ENCODE peak calls at places on chromosomes 7 and 10, in nine cellular contexts. F is HEK293T, I is nephron progenitor cell, G is HT1080, K is tibial artery, J is activated T-helper 1 cell treated with Interleukin-2 at 50 U/mL for 16 hours, E is HuH-7, P is foreskin fibroblast, L is left ventricle myocardium inferior. M is an unnamed sample.

GRCh38 chr10:115129752-115130151 is 36.6 kb downstream of the ATRNL1 start:
- DNase-seq in P (peak; percentile 54), K (no peak), L (no peak), I (no peak), J (no peak), E (no peak), F (no peak), G (peak; percentile 6), M (peak; percentile 56)

GRCh38 chr7:39083781-39084180 is 106.1 kb downstream of the POU6F2 start:
- DNase-seq in K (no peak), G (no peak), I (no peak), F (no peak), E (no peak), J (no peak), L (no peak), P (no peak), M (no peak)

GRCh38 chr10:46550076-46550790 is 6.2 kb downstream of the GPRIN2 start:
- DNase-seq in L (peak; percentile 17), E (no peak), J (no peak), F (no peak), I (peak; percentile 4), G (no peak), P (no peak), K (peak; percentile 17), M (no peak)

GRCh38 chr10:30775779-30776591 is 146.4 kb upstream of the LYZL2 start:
- DNase-seq in F (no peak), P (peak; percentile 96), E (no peak), G (no peak), L (peak; percentile 44), J (no peak), K (no peak), I (no peak), M (peak; percentile 90)

GRCh38 chr10:88245974-88246511 is 337.1 kb downstream of the RNLS start:
- DNase-seq in F (peak; percentile 43), G (no peak), I (no peak), P (peak; percentile 84), L (no peak), E (no peak), J (no peak), K (no peak), M (peak; percentile 49)

GRCh38 chr10:100847440-100847839 is 65.3 kb upstream of the SLF2 start:
- DNase-seq in I (no peak), G (peak; percentile 66), E (no peak), P (no peak), F (no peak), L (no peak), J (no peak), K (no peak), M (peak; percentile 32)

GRCh38 chr7:42235734-42236133 is 1.3 kb downstream of the GLI3 start:
- DNase-seq in J (no peak), F (no peak), L (no peak), K (no peak), G (no peak), E (no peak), I (no peak), P (peak; percentile 37), M (peak; percentile 18)

GRCh38 chr10:43448742-43449141 is 11.8 kb downstream of the ZNF487 start:
- DNase-seq in G (no peak), I (no peak), K (no peak), J (no peak), P (no peak), L (no peak), F (no peak), E (no peak), M (no peak)

GRCh38 chr7:79461660-79462059 is 8.2 kb upstream of the MAGI2 start:
- DNase-seq in K (no peak), F (no peak), G (peak; percentile 78), J (no peak), I (no peak), E (peak; percentile 9), L (no peak), P (peak; percentile 79), M (peak; percentile 66)

GRCh38 chr10:116674901-116675423 is 54.2 kb downstream of the PNLIPRP2 start:
- DNase-seq in J (no peak), G (no peak), I (no peak), E (no peak), L (no peak), F (no peak), P (no peak), K (no peak), M (no peak)

GRCh38 chr10:65496541-65496940 is 1429.3 kb upstream of the LRRTM3 start:
- DNase-seq in I (no peak), E (no peak), L (no peak), K (no peak), J (no peak), P (no peak), F (no peak), G (no peak), M (no peak)

GRCh38 chr10:18523858-18524257 is 127.5 kb downstream of the NSUN6 start:
- DNase-seq in E (no peak), K (no peak), P (no peak), L (no peak), I (no peak), G (no peak), J (no peak), F (no peak), M (no peak)

GRCh38 chr10:124025638-124026336 is 67.6 kb downstream of the CHST15 start:
- DNase-seq in F (peak; percentile 33), I (no peak), E (peak; percentile 58), K (no peak), P (peak; percentile 57), L (no peak), J (no peak), G (peak; percentile 46), M (peak; percentile 19)

GRCh38 chr10:95035343-95036283 is 33.7 kb downstream of the CYP2C8 start:
- DNase-seq in G (no peak), I (no peak), K (no peak), E (no peak), J (no peak), L (no peak), P (no peak), F (no peak), M (no peak)

GRCh38 chr10:48506147-48506917 is 98.5 kb downstream of the ARHGAP22 start:
- DNase-seq in J (no peak), K (no peak), G (peak; percentile 44), F (peak; percentile 28), I (no peak), E (peak; percentile 74), P (peak; percentile 29), L (no peak), M (peak; percentile 43)

GRCh38 chr7:140212100-140212881 is 35.5 kb upstream of the KDM7A start:
- DNase-seq in L (no peak), J (no peak), E (no peak), P (peak; percentile 21), I (no peak), G (peak; percentile 85), K (no peak), F (no peak), M (no peak)

GRCh38 chr7:90603346-90603745 is 7.2 kb downstream of the CDK14 start:
- DNase-seq in F (no peak), E (no peak), L (no peak), P (no peak), I (no peak), G (no peak), J (no peak), K (no peak), M (no peak)

GRCh38 chr10:13759167-13759566 is 172.4 kb downstream of the PRPF18 start:
- DNase-seq in K (no peak), J (no peak), I (peak; percentile 69), P (no peak), G (no peak), F (no peak), L (no peak), E (no peak), M (no peak)

GRCh38 chr7:33841658-33842057 is 63.7 kb upstream of the BMPER start:
- DNase-seq in E (no peak), P (peak; percentile 63), L (no peak), F (no peak), I (no peak), J (no peak), G (no peak), K (peak; percentile 55), M (peak; percentile 29)

GRCh38 chr7:99789441-99790070 is 5.6 kb upstream of the CYP3A4 start:
- DNase-seq in E (no peak), G (no peak), J (no peak), F (no peak), L (no peak), P (peak; percentile 88), K (no peak), I (no peak), M (no peak)

GRCh38 chr7:24283900-24284698 is at the start of gene NPY:
- DNase-seq in P (no peak), L (no peak), J (no peak), F (no peak), I (peak; percentile 48), K (no peak), G (no peak), E (no peak), M (no peak)

GRCh38 chr10:5292196-5292735 is 72.5 kb upstream of the UCN3 start:
- DNase-seq in E (no peak), I (no peak), F (no peak), G (no peak), K (no peak), P (no peak), J (peak; percentile 50), L (no peak), M (peak; percentile 33)

GRCh38 chr7:119288401-119288800 is 984.6 kb upstream of the KCND2 start:
- DNase-seq in J (no peak), F (no peak), E (no peak), K (no peak), P (no peak), L (no peak), I (no peak), G (no peak), M (no peak)

GRCh38 chr7:108358553-108358952 is 97.7 kb downstream of the NRCAM start:
- DNase-seq in J (no peak), K (no peak), F (peak; percentile 10), P (peak; percentile 98), I (peak; percentile 4), G (peak; percentile 53), E (peak; percentile 71), L (no peak), M (peak; percentile 95)

GRCh38 chr7:44261239-44261638 is 60.5 kb downstream of the YKT6 start:
- DNase-seq in L (no peak), P (no peak), I (no peak), F (no peak), J (no peak), E (no peak), G (no peak), K (no peak), M (no peak)

GRCh38 chr10:2508971-2509605 is 558.3 kb upstream of the PFKP start:
- DNase-seq in I (no peak), J (no peak), F (no peak), G (peak; percentile 78), L (no peak), E (no peak), K (no peak), P (peak; percentile 1), M (no peak)

GRCh38 chr10:34228066-34228465 is 587.0 kb downstream of the PARD3 start:
- DNase-seq in L (no peak), K (no peak), J (no peak), P (no peak), F (no peak), E (no peak), I (no peak), G (peak; percentile 6), M (no peak)

GRCh38 chr10:118488710-118489497 is 106.5 kb downstream of the PRLHR start:
- DNase-seq in F (no peak), G (peak; percentile 44), L (no peak), J (no peak), I (no peak), K (no peak), P (no peak), E (no peak), M (no peak)

GRCh38 chr10:47253651-47254375 is 46.2 kb upstream of the GDF10 start:
- DNase-seq in L (peak; percentile 63), J (no peak), G (peak; percentile 67), P (no peak), I (no peak), K (peak; percentile 65), E (no peak), F (no peak), M (peak; percentile 19)

GRCh38 chr7:76505168-76506080 is 4.9 kb upstream of the UPK3B start:
- DNase-seq in E (no peak), L (no peak), P (no peak), G (no peak), J (no peak), F (peak; percentile 3), K (no peak), I (no peak), M (no peak)

GRCh38 chr7:41880107-41880506 is 177.2 kb upstream of the INHBA start:
- DNase-seq in K (no peak), G (peak; percentile 97), P (peak; percentile 65), I (no peak), E (no peak), L (no peak), J (no peak), F (no peak), M (peak; percentile 85)

M was measured in cardiac fibroblast.